ENCODE peak calls at places on chromosomes 3 and 15, in four cellular contexts. W is GM12878, I is K562, T is HepG2. Y is an unnamed sample.

GRCh38 chr3:141152801-141153678 is 78.6 kb upstream of the PXYLP1 start:
- DNase-seq in W (no peak), I (no peak), T (no peak), Y (no peak)

GRCh38 chr15:73200339-73200738 is 148.1 kb downstream of the NEO1 start:
- DNase-seq in W (no peak), I (no peak), T (no peak), Y (no peak)

GRCh38 chr3:9945358-9945757 is 6.8 kb downstream of the PRRT3 start:
- DNase-seq in W (no peak), I (no peak), T (no peak), Y (no peak)

GRCh38 chr3:185631108-185631507 is 45.0 kb downstream of the SENP2 start:
- DNase-seq in W (peak), I (no peak), T (no peak), Y (no peak)

GRCh38 chr3:10416730-10417300 is 88.6 kb downstream of the ATP2B2 start:
- DNase-seq in W (no peak), I (no peak), T (no peak), Y (no peak)

GRCh38 chr3:5013021-5013906 is 34.0 kb downstream of the BHLHE40 start:
- DNase-seq in W (no peak), I (peak), T (peak), Y (no peak)

GRCh38 chr3:27147215-27147614 is 222.0 kb downstream of the NEK10 start:
- DNase-seq in W (no peak), I (no peak), T (no peak), Y (no peak)

GRCh38 chr3:188646592-188646991 is 492.6 kb downstream of the LPP start:
- DNase-seq in W (no peak), I (no peak), T (no peak), Y (no peak)

GRCh38 chr3:186259612-186260383 is 102.2 kb downstream of the DGKG start:
- DNase-seq in W (no peak), I (peak), T (peak), Y (peak)

GRCh38 chr3:72767927-72768880 is 80.0 kb downstream of the SHQ1 start:
- DNase-seq in W (no peak), I (no peak), T (no peak), Y (no peak)

GRCh38 chr3:26293351-26293750 is 329.2 kb upstream of the LRRC3B start:
- DNase-seq in W (no peak), I (no peak), T (no peak), Y (no peak)

GRCh38 chr3:14502472-14502871 is 37.7 kb downstream of the GRIP2 start:
- DNase-seq in W (no peak), I (no peak), T (no peak), Y (no peak)

GRCh38 chr15:84081391-84082168 is 154.0 kb upstream of the GOLGA6L4 start:
- DNase-seq in W (no peak), I (peak), T (no peak), Y (no peak)

GRCh38 chr3:127458698-127459097 is 131.8 kb downstream of the TPRA1 start:
- DNase-seq in W (no peak), I (peak), T (no peak), Y (peak)

GRCh38 chr15:36110659-36110993 is 468.8 kb upstream of the CDIN1 start:
- DNase-seq in W (no peak), I (no peak), T (no peak), Y (no peak)

GRCh38 chr15:85625431-85625830 is 169.3 kb downstream of the KLHL25 start:
- DNase-seq in W (no peak), I (no peak), T (no peak), Y (no peak)

GRCh38 chr3:143970773-143971366 is 753 bp upstream of the DIPK2A start:
- DNase-seq in W (no peak), I (peak), T (no peak), Y (peak)

GRCh38 chr15:48861813-48862431 is 16.0 kb upstream of the EID1 start:
- DNase-seq in W (no peak), I (peak), T (peak), Y (peak)

GRCh38 chr3:46854543-46854942 is 8.7 kb downstream of the MYL3 start:
- DNase-seq in W (no peak), I (no peak), T (no peak), Y (no peak)

GRCh38 chr3:48428088-48428862 is 1.6 kb downstream of the PLXNB1 start:
- DNase-seq in W (no peak), I (no peak), T (peak), Y (no peak)

GRCh38 chr3:52225452-52226228 is at the start of gene TLR9:
- DNase-seq in W (peak), I (no peak), T (no peak), Y (no peak)

GRCh38 chr15:31280037-31280830 is 46.4 kb upstream of the KLF13 start:
- DNase-seq in W (no peak), I (no peak), T (peak), Y (no peak)

GRCh38 chr3:29337565-29337964 is 56.7 kb downstream of the RBMS3 start:
- DNase-seq in W (no peak), I (no peak), T (no peak), Y (no peak)

GRCh38 chr3:13009132-13009945 is 63.9 kb downstream of the IQSEC1 start:
- DNase-seq in W (no peak), I (peak), T (no peak), Y (no peak)

GRCh38 chr15:45134682-45135604 is 5.1 kb downstream of the DUOX1 start:
- DNase-seq in W (no peak), I (no peak), T (no peak), Y (no peak)

GRCh38 chr15:78536134-78536533 is 4.1 kb upstream of the PSMA4 start:
- DNase-seq in W (no peak), I (no peak), T (no peak), Y (no peak)

GRCh38 chr15:49083471-49084284 is 37.4 kb upstream of the SECISBP2L start:
- DNase-seq in W (no peak), I (no peak), T (no peak), Y (no peak)

GRCh38 chr15:40999190-40999589 is 45.9 kb downstream of the CHAC1 start:
- DNase-seq in W (no peak), I (no peak), T (no peak), Y (no peak)

GRCh38 chr3:131716007-131716406 is 213.2 kb upstream of the MRPL3 start:
- DNase-seq in W (no peak), I (no peak), T (no peak), Y (peak)

GRCh38 chr15:91589360-91589759 is 264.1 kb upstream of the SLCO3A1 start:
- DNase-seq in W (no peak), I (no peak), T (peak), Y (no peak)

GRCh38 chr3:35184775-35185174 is 454.6 kb upstream of the ARPP21 start:
- DNase-seq in W (no peak), I (no peak), T (no peak), Y (no peak)

GRCh38 chr15:68592548-68592947 is 13.8 kb downstream of the CORO2B start:
- DNase-seq in W (no peak), I (no peak), T (no peak), Y (no peak)

GRCh38 chr3:61960976-61961375 is 399.6 kb downstream of the PTPRG start:
- DNase-seq in W (no peak), I (no peak), T (no peak), Y (no peak)

GRCh38 chr15:63382966-63383710 is 1.5 kb upstream of the CA12 start:
- DNase-seq in W (no peak), I (no peak), T (no peak), Y (no peak)

GRCh38 chr15:59349715-59350420 is 22.8 kb downstream of the MYO1E start:
- DNase-seq in W (no peak), I (peak), T (peak), Y (no peak)

GRCh38 chr15:47603026-47603425 is 114.3 kb upstream of the SEMA6D start:
- DNase-seq in W (no peak), I (no peak), T (no peak), Y (no peak)

GRCh38 chr15:73832657-73833056 is 40.7 kb upstream of the TBC1D21 start:
- DNase-seq in W (no peak), I (no peak), T (no peak), Y (no peak)

GRCh38 chr15:74920472-74920871 is 13.8 kb upstream of the FAM219B start:
- DNase-seq in W (no peak), I (no peak), T (no peak), Y (no peak)

GRCh38 chr15:85120351-85121113 is 138.9 kb downstream of the PDE8A start:
- DNase-seq in W (no peak), I (peak), T (no peak), Y (no peak)

DNA sequence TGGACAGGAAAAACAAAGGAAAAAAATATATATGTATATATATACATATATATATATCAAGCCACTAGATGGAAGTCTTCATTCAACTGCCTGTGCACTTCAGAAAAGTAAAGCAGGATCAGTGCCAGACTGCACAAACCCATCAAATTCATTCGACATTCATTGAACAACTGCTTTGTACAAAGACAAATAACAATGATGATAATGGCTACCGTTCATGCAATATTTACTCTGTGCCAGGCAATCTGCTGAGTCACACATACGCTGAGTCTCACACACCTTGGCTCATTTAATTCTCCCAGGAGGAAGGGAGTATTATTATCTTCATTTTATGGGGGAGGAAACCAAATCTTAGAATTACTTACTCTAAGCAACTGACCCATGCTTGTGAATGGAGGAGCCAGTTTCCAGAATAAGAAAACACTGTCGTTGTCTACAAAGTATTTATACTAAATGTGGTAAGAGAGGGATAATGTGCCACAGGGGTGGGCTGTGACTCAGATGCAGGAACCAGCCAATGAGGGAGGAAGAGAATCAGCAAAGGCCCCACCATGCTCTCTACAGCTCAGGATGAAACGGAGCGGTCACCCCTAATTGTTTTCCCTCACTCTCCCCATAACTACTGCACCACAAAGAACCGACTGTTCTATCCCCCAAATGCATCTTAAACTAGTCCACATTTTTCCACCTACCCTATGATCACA is 44.4 kb downstream of the BFSP2 start:
- DNase-seq in W (no peak), I (no peak), T (peak), Y (no peak)
- TF ChIP-seq FOXM1 in W (no peak), I (no peak), T (no peak), Y (no peak)

GRCh38 chr15:98943609-98944111 is 63.9 kb downstream of the PGPEP1L start:
- DNase-seq in W (no peak), I (no peak), T (no peak), Y (no peak)
- TF ChIP-seq BHLHE40 in W (no peak), I (no peak), T (no peak), Y (no peak)

GRCh38 chr15:67080118-67080899 is 14.9 kb downstream of the SMAD3 start:
- DNase-seq in W (no peak), I (no peak), T (no peak), Y (no peak)

GRCh38 chr15:67084561-67084960 is 19.2 kb downstream of the SMAD3 start:
- DNase-seq in W (no peak), I (no peak), T (no peak), Y (no peak)

GRCh38 chr15:67080900-67081431 is 15.6 kb downstream of the SMAD3 start:
- DNase-seq in W (peak), I (peak), T (no peak), Y (no peak)

GRCh38 chr15:67083135-67083766 is 17.8 kb downstream of the SMAD3 start:
- DNase-seq in W (no peak), I (no peak), T (no peak), Y (no peak)

GRCh38 chr15:67082007-67082536 is 16.7 kb downstream of the SMAD3 start:
- DNase-seq in W (no peak), I (peak), T (no peak), Y (no peak)
- TF ChIP-seq FOXM1 in W (no peak), I (no peak), T (no peak), Y (no peak)

DNA sequence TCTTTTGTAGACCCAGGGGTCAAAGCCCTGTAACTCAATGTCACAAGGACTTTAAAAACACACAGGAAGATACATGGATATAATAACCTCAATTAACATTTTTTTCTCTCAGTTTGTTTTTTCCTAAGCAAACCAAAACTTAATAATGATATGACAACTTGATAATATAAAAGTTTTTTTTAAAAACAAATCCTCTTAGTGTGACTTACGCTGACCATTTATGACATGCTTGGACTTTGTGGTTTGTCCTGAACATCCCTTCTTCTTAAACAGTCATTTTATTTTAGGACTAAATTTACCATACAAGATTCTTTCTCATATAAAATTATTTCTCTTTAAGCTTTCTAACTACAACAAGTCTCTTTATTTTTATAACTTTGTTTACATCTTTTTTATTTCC is 25.4 kb upstream of the FAM3D start:
- DNase-seq in W (no peak), I (peak), T (no peak), Y (no peak)
- TF ChIP-seq BHLHE40 in W (no peak), I (no peak), T (no peak), Y (no peak)